ENCODE peak calls at places on chromosomes 4 and X, in ten cellular contexts. Q is amygdala, K is heart left ventricle, I is RKO, U is CD14-positive monocyte, E is GM04504, J is lung, S is EL, O is MM.1S, Z is NB4. M is an unnamed sample.

GRCh38 chr4:166014411-166014810 is 141.4 kb downstream of the TLL1 start:
- DNase-seq in Q (no peak), K (no peak), I (no peak), U (no peak), E (no peak), J (no peak), S (no peak), O (no peak), Z (no peak), M (no peak)

GRCh38 chr4:187276786-187277408 is 553.2 kb upstream of the FAT1 start:
- DNase-seq in Q (no peak), K (no peak), I (no peak), U (no peak), E (peak; percentile 8), J (no peak), S (peak; percentile 27), O (peak; percentile 46), Z (no peak), M (no peak)

GRCh38 chr4:142846729-142847606 is 867 bp upstream of the INPP4B start:
- DNase-seq in Q (no peak), K (peak; percentile 57), I (no peak), U (no peak), E (no peak), J (no peak), S (no peak), O (peak; percentile 75), Z (no peak), M (no peak)

GRCh38 chrX:143094501-143095110 is 68.9 kb downstream of the SPANXN4 start:
- DNase-seq in Q (no peak), K (no peak), I (no peak), U (no peak), E (no peak), J (no peak), S (no peak), O (no peak), Z (no peak), M (no peak)

GRCh38 chr4:148787831-148788477 is 345.7 kb upstream of the NR3C2 start:
- DNase-seq in Q (no peak), K (no peak), I (no peak), U (no peak), E (no peak), J (no peak), S (no peak), O (no peak), Z (no peak), M (no peak)

GRCh38 chr4:117478702-117479101 is 393.3 kb upstream of the TRAM1L1 start:
- DNase-seq in Q (no peak), K (no peak), I (no peak), U (no peak), E (no peak), J (no peak), S (no peak), O (no peak), Z (no peak), M (no peak)

GRCh38 chrX:110155759-110156158 is 152.8 kb downstream of the TMEM164 start:
- DNase-seq in Q (no peak), K (no peak), I (no peak), U (no peak), E (no peak), J (no peak), S (no peak), O (no peak), Z (no peak), M (no peak)

GRCh38 chr4:113336556-113336955 is 287.1 kb downstream of the ANK2 start:
- DNase-seq in Q (no peak), K (no peak), I (peak; percentile 71), U (no peak), E (no peak), J (no peak), S (no peak), O (no peak), Z (no peak), M (no peak)

GRCh38 chr4:45910511-45910910 is 213.3 kb downstream of the GABRG1 start:
- DNase-seq in Q (no peak), K (no peak), I (no peak), U (no peak), E (no peak), J (no peak), S (no peak), O (no peak), Z (no peak), M (no peak)

GRCh38 chr4:188532751-188533150 is 393.5 kb downstream of the TRIML1 start:
- DNase-seq in Q (no peak), K (no peak), I (no peak), U (no peak), E (no peak), J (no peak), S (no peak), O (no peak), Z (no peak), M (no peak)

GRCh38 chr4:1370321-1371124 is 23.5 kb downstream of the UVSSA start:
- DNase-seq in Q (no peak), K (peak; percentile 52), I (no peak), U (peak; percentile 26), E (no peak), J (no peak), S (no peak), O (no peak), Z (no peak), M (no peak)

GRCh38 chr4:1495416-1496115 is 89.3 kb upstream of the NKX1-1 start:
- DNase-seq in Q (no peak), K (no peak), I (no peak), U (peak; percentile 41), E (no peak), J (no peak), S (no peak), O (no peak), Z (no peak), M (no peak)

GRCh38 chr4:115113382-115114106 is at the start of gene NDST4:
- DNase-seq in Q (no peak), K (no peak), I (peak; percentile 16), U (no peak), E (no peak), J (no peak), S (no peak), O (no peak), Z (no peak), M (no peak)

GRCh38 chrX:119272882-119273806 is 37.1 kb downstream of the PGRMC1 start:
- DNase-seq in Q (no peak), K (peak; percentile 68), I (no peak), U (no peak), E (no peak), J (no peak), S (peak; percentile 6), O (no peak), Z (no peak), M (no peak)

GRCh38 chr4:82047731-82048130 is 326.1 kb downstream of the HNRNPD start:
- DNase-seq in Q (no peak), K (no peak), I (no peak), U (no peak), E (no peak), J (no peak), S (no peak), O (no peak), Z (no peak), M (no peak)

GRCh38 chr4:41890085-41890484 is 45.1 kb upstream of the TMEM33 start:
- DNase-seq in Q (no peak), K (no peak), I (no peak), U (no peak), E (no peak), J (no peak), S (no peak), O (no peak), Z (no peak), M (no peak)

GRCh38 chr4:17981063-17981462 is 40.5 kb downstream of the LCORL start:
- DNase-seq in Q (no peak), K (no peak), I (no peak), U (no peak), E (no peak), J (no peak), S (peak; percentile 2), O (no peak), Z (peak; percentile 28), M (no peak)

GRCh38 chr4:74268643-74269042 is 39.6 kb upstream of the EPGN start:
- DNase-seq in Q (no peak), K (no peak), I (no peak), U (no peak), E (no peak), J (no peak), S (no peak), O (no peak), Z (no peak), M (no peak)

GRCh38 chrX:11758400-11759171 is 549 bp downstream of the MSL3 start:
- DNase-seq in Q (peak; percentile 40), K (peak; percentile 94), I (peak; percentile 78), U (peak; percentile 79), E (peak; percentile 48), J (peak; percentile 86), S (peak; percentile 70), O (peak; percentile 86), Z (peak; percentile 83), M (peak; percentile 41)

GRCh38 chr4:158428242-158428641 is 93.4 kb upstream of the RXFP1 start:
- DNase-seq in Q (no peak), K (no peak), I (peak; percentile 8), U (no peak), E (no peak), J (no peak), S (peak; percentile 48), O (no peak), Z (no peak), M (no peak)

GRCh38 chr4:6273661-6273990 is 4.0 kb downstream of the WFS1 start:
- DNase-seq in Q (no peak), K (no peak), I (no peak), U (no peak), E (no peak), J (no peak), S (no peak), O (no peak), Z (no peak), M (no peak)

GRCh38 chrX:136205882-136206281 is 45.3 kb downstream of the MAP7D3 start:
- DNase-seq in Q (no peak), K (no peak), I (no peak), U (no peak), E (no peak), J (no peak), S (no peak), O (no peak), Z (no peak), M (no peak)

GRCh38 chrX:105051364-105051763 is 169.1 kb downstream of the TEX13A start:
- DNase-seq in Q (no peak), K (no peak), I (no peak), U (no peak), E (no peak), J (no peak), S (no peak), O (no peak), Z (no peak), M (no peak)

GRCh38 chr4:123588631-123589223 is 192.1 kb downstream of the SPRY1 start:
- DNase-seq in Q (no peak), K (no peak), I (no peak), U (no peak), E (no peak), J (no peak), S (peak; percentile 7), O (peak; percentile 82), Z (peak; percentile 85), M (no peak)

GRCh38 chrX:24260827-24261550 is 52.9 kb downstream of the SUPT20HL2 start:
- DNase-seq in Q (no peak), K (no peak), I (no peak), U (peak; percentile 78), E (no peak), J (no peak), S (peak; percentile 46), O (no peak), Z (peak; percentile 60), M (no peak)

GRCh38 chr4:89949782-89950387 is 55.2 kb downstream of the MMRN1 start:
- DNase-seq in Q (no peak), K (no peak), I (peak; percentile 51), U (no peak), E (no peak), J (no peak), S (no peak), O (peak; percentile 31), Z (peak; percentile 11), M (no peak)

GRCh38 chr4:88320174-88320779 is 35.9 kb upstream of the PPM1K start:
- DNase-seq in Q (no peak), K (no peak), I (no peak), U (no peak), E (no peak), J (no peak), S (peak; percentile 3), O (peak; percentile 37), Z (no peak), M (no peak)

GRCh38 chr4:20305976-20306375 is 54.3 kb downstream of the SLIT2 start:
- DNase-seq in Q (no peak), K (no peak), I (no peak), U (no peak), E (no peak), J (no peak), S (no peak), O (peak; percentile 41), Z (peak; percentile 25), M (no peak)

M was measured in GM12892.